ENCODE peak calls at places on chromosomes 13 and 19, in ten cellular contexts. V is dermis blood vessel endothelial cell; D is activated CD4-positive, alpha-beta T cell treated with anti-CD3 and anti-CD28 coated beads, Interleukin-2, amount 50 U/mL, for 24 hours; E is psoas muscle; J is GM12892; S is activated T-helper 1 cell treated with anti-CD3 and anti-CD28 coated beads, Interleukin-2, amount 50 U/mL, for 16 hours; W is stimulated activated CD4-positive, alpha-beta T cell treated with anti-CD3 and anti-CD28 coated beads, Interleukin-2, amount 100 ng/mL, for 24 hours; N is ELF-1; Q is activated CD8-positive, alpha-beta T cell treated with anti-CD3 and anti-CD28 coated beads for 36 hours; I is esophagus muscularis mucosa. A is an unnamed sample.

GRCh38 chr19:6739884-6740588 is 556 bp downstream of the TRIP10 start:
- DNase-seq in V (peak; percentile 40), D (no peak), E (peak; percentile 72), J (no peak), S (no peak), W (peak; percentile 33), N (peak; percentile 65), Q (peak; percentile 47), I (no peak), A (no peak)

GRCh38 chr13:110726726-110727125 is 13.2 kb downstream of the ING1 start:
- DNase-seq in V (peak; percentile 32), D (peak; percentile 13), E (no peak), J (no peak), S (peak; percentile 37), W (peak; percentile 52), N (no peak), Q (peak; percentile 87), I (no peak), A (no peak)

GRCh38 chr19:50777830-50778303 is 7.6 kb downstream of the GPR32 start:
- DNase-seq in V (no peak), D (no peak), E (no peak), J (no peak), S (no peak), W (no peak), N (peak; percentile 94), Q (no peak), I (no peak), A (peak; percentile 85)

GRCh38 chr19:32677657-32678056 is 2.0 kb downstream of the RGS9BP start:
- DNase-seq in V (no peak), D (no peak), E (no peak), J (no peak), S (no peak), W (no peak), N (peak; percentile 86), Q (no peak), I (no peak), A (peak; percentile 46)

GRCh38 chr13:107799001-107799400 is 416.3 kb downstream of the LIG4 start:
- DNase-seq in V (peak; percentile 10), D (no peak), E (no peak), J (no peak), S (no peak), W (no peak), N (no peak), Q (no peak), I (no peak), A (peak; percentile 38)

GRCh38 chr19:10566658-10567410 is 1.0 kb upstream of the KRI1 start:
- DNase-seq in V (no peak), D (no peak), E (no peak), J (no peak), S (no peak), W (peak; percentile 58), N (no peak), Q (peak; percentile 87), I (no peak), A (no peak)

GRCh38 chr19:12229990-12230389 is 64.7 kb downstream of the ZNF44 start:
- DNase-seq in V (no peak), D (no peak), E (no peak), J (no peak), S (no peak), W (no peak), N (no peak), Q (no peak), I (no peak), A (no peak)

GRCh38 chr13:41905600-41906254 is 55.2 kb downstream of the VWA8 start:
- DNase-seq in V (peak; percentile 46), D (no peak), E (no peak), J (no peak), S (no peak), W (no peak), N (no peak), Q (no peak), I (no peak), A (peak; percentile 48)

GRCh38 chr13:94849254-94849653 is 136.9 kb upstream of the SOX21 start:
- DNase-seq in V (peak; percentile 10), D (no peak), E (no peak), J (no peak), S (no peak), W (no peak), N (no peak), Q (no peak), I (no peak), A (no peak)

GRCh38 chr13:113828282-113828825 is 35.5 kb downstream of the GAS6 start:
- DNase-seq in V (no peak), D (no peak), E (no peak), J (no peak), S (no peak), W (no peak), N (no peak), Q (no peak), I (no peak), A (no peak)

GRCh38 chr13:33230178-33230881 is 55.2 kb downstream of the STARD13 start:
- DNase-seq in V (peak; percentile 34), D (no peak), E (no peak), J (no peak), S (no peak), W (no peak), N (no peak), Q (no peak), I (no peak), A (peak; percentile 80)

GRCh38 chr19:18097217-18097992 is at the start of gene MAST3:
- DNase-seq in V (peak; percentile 73), D (peak; percentile 78), E (peak; percentile 80), J (peak; percentile 93), S (peak; percentile 87), W (peak; percentile 90), N (peak; percentile 61), Q (peak; percentile 94), I (no peak), A (peak; percentile 89)

GRCh38 chr19:5967994-5968430 is 9.9 kb downstream of the RANBP3 start:
- DNase-seq in V (peak; percentile 88), D (no peak), E (peak; percentile 46), J (no peak), S (peak; percentile 43), W (peak; percentile 73), N (peak; percentile 85), Q (peak; percentile 78), I (no peak), A (peak; percentile 89)

GRCh38 chr13:25300861-25301346 is 521 bp upstream of the NUP58 start:
- DNase-seq in V (no peak), D (no peak), E (peak; percentile 22), J (peak; percentile 5), S (no peak), W (peak; percentile 38), N (no peak), Q (peak; percentile 41), I (no peak), A (no peak)

GRCh38 chr13:113207890-113208423 is 512 bp downstream of the PCID2 start:
- DNase-seq in V (peak; percentile 73), D (peak; percentile 21), E (peak; percentile 43), J (no peak), S (no peak), W (peak; percentile 26), N (no peak), Q (peak; percentile 24), I (no peak), A (peak; percentile 33)

GRCh38 chr13:112965573-112966115 is 3.4 kb upstream of the MCF2L start:
- DNase-seq in V (no peak), D (no peak), E (no peak), J (no peak), S (no peak), W (no peak), N (no peak), Q (no peak), I (no peak), A (no peak)

GRCh38 chr19:38263696-38264485 is 482 bp upstream of the SPINT2 start:
- DNase-seq in V (peak; percentile 26), D (no peak), E (no peak), J (peak; percentile 56), S (peak; percentile 63), W (peak; percentile 63), N (peak; percentile 95), Q (peak; percentile 89), I (no peak), A (no peak)

GRCh38 chr13:77563110-77563509 is 27.6 kb downstream of the SCEL start:
- DNase-seq in V (peak; percentile 11), D (no peak), E (no peak), J (no peak), S (no peak), W (no peak), N (no peak), Q (no peak), I (no peak), A (peak; percentile 48)

GRCh38 chr13:34156841-34157365 is 339.0 kb downstream of the RFC3 start:
- DNase-seq in V (peak; percentile 98), D (no peak), E (peak; percentile 44), J (peak; percentile 21), S (no peak), W (no peak), N (peak; percentile 72), Q (peak; percentile 77), I (no peak), A (peak; percentile 65)

GRCh38 chr13:94217370-94217769 is 262.1 kb downstream of the DCT start:
- DNase-seq in V (no peak), D (no peak), E (no peak), J (no peak), S (no peak), W (no peak), N (no peak), Q (no peak), I (no peak), A (peak; percentile 85)

GRCh38 chr13:112444416-112445399 is 68.6 kb downstream of the SPACA7 start:
- DNase-seq in V (no peak), D (no peak), E (no peak), J (no peak), S (no peak), W (no peak), N (no peak), Q (no peak), I (peak; percentile 55), A (no peak)

GRCh38 chr13:74026753-74027152 is 107.5 kb downstream of the KLF12 start:
- DNase-seq in V (peak; percentile 74), D (no peak), E (no peak), J (peak; percentile 15), S (peak; percentile 50), W (peak; percentile 66), N (peak; percentile 62), Q (peak; percentile 83), I (no peak), A (peak; percentile 25)